ENCODE peak calls at places on chromosomes 13 and 19, in five cellular contexts. P, Y, L, H and S are unnamed samples.
A peak's percentile ranks its signal among the peaks of the same experiment; 100 is the strongest.

GRCh38 chr13:30816733-30817132 is 81.4 kb downstream of the ALOX5AP start:
- DNase-seq in P (no peak), Y (no peak), L (no peak), H (peak; percentile 20), S (no peak)

GRCh38 chr13:59458908-59459579 is 704.7 kb downstream of the DIAPH3 start:
- DNase-seq in P (no peak), Y (no peak), L (no peak), H (no peak), S (no peak)

GRCh38 chr13:48873598-48873997 is 102.1 kb upstream of the FNDC3A start:
- DNase-seq in P (no peak), Y (no peak), L (no peak), H (peak; percentile 77), S (no peak)

GRCh38 chr19:30668521-30669155 is 296.5 kb downstream of the ZNF536 start:
- DNase-seq in P (no peak), Y (no peak), L (no peak), H (no peak), S (no peak)

GRCh38 chr19:31352782-31353651 is 3.8 kb upstream of the TSHZ3 start:
- DNase-seq in P (peak; percentile 64), Y (no peak), L (no peak), H (peak; percentile 64), S (no peak)

GRCh38 chr13:54637377-54637776 is 1608.8 kb downstream of the OLFM4 start:
- DNase-seq in P (no peak), Y (no peak), L (no peak), H (peak; percentile 69), S (no peak)

GRCh38 chr13:107866666-107867623 is 348.4 kb downstream of the LIG4 start:
- DNase-seq in P (no peak), Y (no peak), L (no peak), H (peak; percentile 75), S (no peak)

GRCh38 chr13:27971776-27972618 is 2.9 kb upstream of the CDX2 start:
- DNase-seq in P (no peak), Y (no peak), L (no peak), H (no peak), S (no peak)

GRCh38 chr19:4063369-4064072 is 3.2 kb downstream of the ZBTB7A start:
- DNase-seq in P (no peak), Y (no peak), L (no peak), H (peak; percentile 78), S (peak; percentile 62)

GRCh38 chr13:95360464-95361097 is 59.3 kb upstream of the ABCC4 start:
- DNase-seq in P (no peak), Y (no peak), L (no peak), H (peak; percentile 69), S (no peak)

GRCh38 chr13:97076898-97077297 is 82.6 kb upstream of the OXGR1 start:
- DNase-seq in P (no peak), Y (no peak), L (peak; percentile 30), H (no peak), S (no peak)

GRCh38 chr19:12815088-12815487 is 8.7 kb downstream of the RNASEH2A start:
- DNase-seq in P (no peak), Y (no peak), L (no peak), H (no peak), S (no peak)

GRCh38 chr13:46166221-46166584 is 15.8 kb downstream of the LCP1 start:
- DNase-seq in P (no peak), Y (no peak), L (no peak), H (no peak), S (no peak)

GRCh38 chr13:70580825-70581224 is 472.6 kb upstream of the KLHL1 start:
- DNase-seq in P (no peak), Y (no peak), L (no peak), H (no peak), S (no peak)

GRCh38 chr13:53159439-53159838 is 130.8 kb downstream of the OLFM4 start:
- DNase-seq in P (no peak), Y (no peak), L (no peak), H (no peak), S (no peak)

GRCh38 chr13:40814803-40815202 is 25.4 kb downstream of the SLC25A15 start:
- DNase-seq in P (no peak), Y (no peak), L (no peak), H (no peak), S (no peak)

GRCh38 chr19:55136399-55137102 is 12.5 kb downstream of the TNNT1 start:
- DNase-seq in P (no peak), Y (no peak), L (no peak), H (no peak), S (peak; percentile 48)

GRCh38 chr13:101511161-101511560 is 58.7 kb downstream of the ITGBL1 start:
- DNase-seq in P (no peak), Y (no peak), L (no peak), H (no peak), S (no peak)

GRCh38 chr13:41065098-41065497 is 3.8 kb downstream of the WBP4 start:
- DNase-seq in P (no peak), Y (no peak), L (no peak), H (no peak), S (no peak)

GRCh38 chr19:33171916-33172359 is 22.2 kb upstream of the LRP3 start:
- DNase-seq in P (no peak), Y (no peak), L (no peak), H (peak; percentile 13), S (no peak)

GRCh38 chr13:28533441-28534166 is 38.7 kb upstream of the FLT1 start:
- DNase-seq in P (no peak), Y (no peak), L (no peak), H (no peak), S (no peak)

GRCh38 chr13:28609936-28610335 is 49.0 kb upstream of the POMP start:
- DNase-seq in P (no peak), Y (no peak), L (no peak), H (no peak), S (no peak)

GRCh38 chr13:32938907-32939306 is 77.3 kb upstream of the KL start:
- DNase-seq in P (no peak), Y (no peak), L (no peak), H (no peak), S (no peak)

DNA sequence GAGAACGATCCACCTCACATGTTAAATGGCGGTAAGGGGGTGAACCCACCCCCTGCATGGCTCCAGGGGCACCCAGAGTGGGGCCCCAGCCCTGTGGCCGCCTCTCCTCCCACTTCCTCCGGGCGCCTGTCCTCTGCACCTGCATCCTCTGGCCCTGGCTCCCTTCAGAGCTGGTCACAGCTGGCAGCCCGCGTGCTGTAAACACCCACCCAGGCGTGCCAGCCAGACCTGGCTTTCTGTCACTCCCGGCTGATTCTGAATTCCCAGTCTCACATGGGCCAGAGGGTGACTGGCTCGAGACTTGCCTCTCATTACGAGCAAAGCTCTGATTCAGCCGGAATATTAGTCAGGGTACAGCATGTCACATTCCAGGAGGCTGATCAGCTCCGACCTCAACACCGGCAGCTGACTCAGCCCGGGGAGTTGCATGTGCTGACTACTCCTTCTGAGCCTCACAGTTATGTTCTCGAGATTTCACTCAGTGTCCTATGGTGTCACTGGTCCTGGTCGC is 75.1 kb downstream of the GNG7 start:
- DNase-seq in P (peak; percentile 59), Y (peak; percentile 91), L (peak; percentile 95), H (no peak), S (peak; percentile 94)
- H3K4me1 ChIP-seq in P (no peaks in the 10 kb centered on the region), Y (peaks cover 31% of the 10 kb centered on the region), L (peaks cover 27% of the 10 kb centered on the region), H (no peaks in the 10 kb centered on the region), S (peaks cover 20% of the 10 kb centered on the region)

DNA sequence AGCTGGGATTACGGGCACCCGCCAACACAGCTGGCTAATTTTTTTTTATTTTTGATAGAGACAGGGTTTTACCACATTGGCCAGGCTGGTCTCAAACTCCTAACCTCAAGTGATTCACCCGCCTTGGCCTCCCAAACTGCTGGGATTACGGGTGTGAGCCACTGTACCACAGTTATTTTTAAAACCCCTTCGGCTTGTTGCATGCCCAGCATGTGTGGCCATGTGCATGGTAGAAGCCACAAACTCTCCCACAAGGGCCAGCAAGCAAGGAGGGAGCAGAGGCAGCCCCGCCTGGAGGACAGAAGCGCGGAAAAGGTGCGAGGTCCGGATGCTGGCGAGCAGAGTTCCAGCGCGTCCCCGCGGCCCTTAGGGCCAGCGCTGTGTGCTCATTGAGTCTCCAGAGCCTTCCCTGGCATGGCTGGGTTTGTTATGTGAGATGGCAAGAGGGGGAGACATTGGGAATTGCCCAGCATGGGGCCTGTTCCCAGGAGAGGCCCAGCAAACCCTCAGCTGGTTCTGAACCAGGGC is 12.9 kb downstream of the THOP1 start:
- DNase-seq in P (no peak), Y (no peak), L (no peak), H (no peak), S (no peak)
- H3K36me3 ChIP-seq in P (no peaks in the 10 kb centered on the region), Y (peaks cover 13% of the 10 kb centered on the region), L (peaks cover 59% of the 10 kb centered on the region), H (peaks cover 71% of the 10 kb centered on the region), S (peaks cover 53% of the 10 kb centered on the region)

GRCh38 chr19:45271709-45272108 is 20.6 kb downstream of the MARK4 start:
- DNase-seq in P (no peak), Y (no peak), L (no peak), H (no peak), S (no peak)
- H3K4me1 ChIP-seq in P (peaks cover 3% of the 10 kb centered on the region), Y (no peaks in the 10 kb centered on the region), L (peaks cover 2% of the 10 kb centered on the region), H (no peaks in the 10 kb centered on the region), S (no peaks in the 10 kb centered on the region)

DNA sequence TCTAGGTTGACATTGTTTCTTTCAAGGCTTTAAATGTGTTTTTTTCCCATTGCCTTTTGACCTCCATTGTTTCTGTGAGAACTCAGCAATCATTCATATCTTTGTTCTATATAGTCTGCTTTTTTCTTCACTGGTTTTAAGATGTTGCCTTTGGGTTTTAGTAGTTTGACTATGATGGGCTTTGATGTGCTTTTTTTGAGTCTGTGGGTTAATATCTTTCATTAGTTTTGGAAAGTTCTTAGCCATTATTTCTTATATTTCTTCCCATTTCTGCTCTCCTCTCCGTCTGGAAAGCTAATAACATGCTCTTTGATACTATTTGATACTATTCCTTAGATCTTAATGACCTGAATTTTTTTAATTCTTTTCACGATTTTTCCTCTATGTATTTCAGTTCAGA is 32.7 kb downstream of the CCDC8 start:
- DNase-seq in P (no peak), Y (no peak), L (no peak), H (no peak), S (no peak)
- H3K36me3 ChIP-seq in P (no peaks in the 10 kb centered on the region), Y (no peaks in the 10 kb centered on the region), L (peaks cover 69% of the 10 kb centered on the region), H (peaks cover 94% of the 10 kb centered on the region), S (no peaks in the 10 kb centered on the region)

GRCh38 chr13:44238011-44238421 is 135.6 kb upstream of the SERP2 start:
- DNase-seq in P (no peak), Y (no peak), L (no peak), H (no peak), S (no peak)
- H3K4me1 ChIP-seq in P (peaks cover 14% of the 10 kb centered on the region), Y (peaks cover 34% of the 10 kb centered on the region), L (peaks cover 34% of the 10 kb centered on the region), H (no peaks in the 10 kb centered on the region), S (peaks cover 37% of the 10 kb centered on the region)

DNA sequence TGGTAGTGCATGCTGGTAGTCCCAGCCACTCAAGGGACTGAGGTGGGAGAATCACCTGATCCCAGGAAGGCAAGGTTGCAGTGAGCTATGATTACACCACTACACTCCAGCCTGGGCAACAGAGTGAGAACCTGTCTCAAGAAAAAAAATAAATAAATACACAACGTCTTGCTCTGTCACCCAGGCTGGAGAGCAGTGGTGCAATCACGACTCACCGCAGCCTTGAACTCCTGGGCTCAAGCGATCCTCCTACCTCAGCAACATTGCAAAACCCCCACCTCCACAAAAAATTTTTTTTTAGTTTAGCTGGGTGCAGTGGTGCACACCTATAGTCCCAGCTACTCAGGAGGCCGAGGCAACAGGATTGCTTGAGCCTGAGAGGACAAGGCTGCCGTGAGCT is 8.8 kb downstream of the TPM4 start:
- DNase-seq in P (no peak), Y (no peak), L (peak; percentile 78), H (no peak), S (no peak)
- H3K36me3 ChIP-seq in P (no peaks in the 10 kb centered on the region), Y (peaks cover 20% of the 10 kb centered on the region), L (peaks cover 91% of the 10 kb centered on the region), H (peaks cover 97% of the 10 kb centered on the region), S (no peaks in the 10 kb centered on the region)

GRCh38 chr19:18304496-18305312 is 18.2 kb downstream of the LSM4 start:
- DNase-seq in P (peak; percentile 89), Y (peak; percentile 58), L (peak; percentile 87), H (peak; percentile 84), S (peak; percentile 94)
- H3K4me1 ChIP-seq in P (peaks cover 18% of the 10 kb centered on the region), Y (peaks cover 18% of the 10 kb centered on the region), L (peaks cover 61% of the 10 kb centered on the region), H (peaks cover 8% of the 10 kb centered on the region), S (peaks cover 73% of the 10 kb centered on the region)